ENCODE peak calls at places on chromosomes 1 and 21, in five cellular contexts. J, E, U, Y and B are unnamed samples.

GRCh38 chr1:54407201-54407956 is 1.2 kb upstream of the SSBP3 start:
- DNase-seq in Y (peak; percentile 83), U (peak; percentile 63), J (peak; percentile 73), E (peak; percentile 95), B (peak; percentile 92)

GRCh38 chr21:40291560-40291959 is 424.3 kb downstream of the PCP4 start:
- DNase-seq in E (no peak), U (no peak), J (no peak), Y (no peak), B (no peak)

GRCh38 chr1:55049914-55050278 is 10.5 kb downstream of the PCSK9 start:
- DNase-seq in Y (peak; percentile 70), E (no peak), J (peak; percentile 90), U (no peak), B (no peak)

GRCh38 chr1:185695299-185695698 is 38.9 kb upstream of the HMCN1 start:
- DNase-seq in J (no peak), U (no peak), Y (no peak), E (no peak), B (no peak)

GRCh38 chr1:70528591-70529333 is 117.7 kb downstream of the CTH start:
- DNase-seq in J (no peak), U (peak; percentile 7), Y (no peak), E (peak; percentile 79), B (peak; percentile 9)

GRCh38 chr1:55506686-55507577 is 291.8 kb upstream of the USP24 start:
- DNase-seq in J (no peak), E (peak; percentile 6), Y (no peak), U (peak; percentile 16), B (peak; percentile 49)

GRCh38 chr1:234528073-234528865 is 49.3 kb upstream of the TARBP1 start:
- DNase-seq in E (no peak), U (no peak), J (no peak), Y (peak; percentile 62), B (no peak)

GRCh38 chr21:31351973-31352372 is 7.9 kb upstream of the TIAM1 start:
- DNase-seq in E (no peak), U (no peak), Y (no peak), J (no peak), B (no peak)

GRCh38 chr1:160208179-160209040 is 3.2 kb downstream of the PEA15 start:
- DNase-seq in U (no peak), Y (no peak), E (no peak), J (no peak), B (no peak)

GRCh38 chr1:157948547-157949152 is 44.8 kb upstream of the KIRREL1 start:
- DNase-seq in U (no peak), Y (peak; percentile 31), E (no peak), J (no peak), B (no peak)

GRCh38 chr1:240801445-240801844 is 189.5 kb upstream of the GREM2 start:
- DNase-seq in E (no peak), U (no peak), Y (no peak), J (no peak), B (no peak)

GRCh38 chr1:12159826-12160225 is 7.0 kb upstream of the TNFRSF1B start:
- DNase-seq in Y (peak; percentile 10), J (no peak), U (peak; percentile 68), E (no peak), B (no peak)

GRCh38 chr1:226778657-226779058 is 39.6 kb upstream of the ITPKB start:
- DNase-seq in U (peak; percentile 46), E (peak; percentile 84), J (peak; percentile 11), Y (peak; percentile 32), B (peak; percentile 86)

GRCh38 chr1:161159087-161159914 is at the start of gene USP21:
- DNase-seq in E (peak; percentile 89), U (peak; percentile 88), J (peak; percentile 92), Y (peak; percentile 96), B (peak; percentile 94)

GRCh38 chr1:24294228-24294672 is 24.9 kb upstream of the GRHL3 start:
- DNase-seq in E (no peak), Y (no peak), J (no peak), U (peak; percentile 64), B (peak; percentile 56)

GRCh38 chr1:226646026-226646869 is 92.8 kb downstream of the ITPKB start:
- DNase-seq in Y (peak; percentile 26), U (peak; percentile 48), E (no peak), J (no peak), B (peak; percentile 70)

GRCh38 chr1:43554444-43554992 is 23.8 kb downstream of the PTPRF start:
- DNase-seq in U (no peak), E (peak; percentile 26), Y (no peak), J (no peak), B (no peak)

GRCh38 chr21:25942145-25942544 is 207.4 kb downstream of the GABPA start:
- DNase-seq in E (no peak), U (no peak), J (no peak), Y (no peak), B (no peak)

GRCh38 chr1:228210684-228211083 is 2.8 kb downstream of the OBSCN start:
- DNase-seq in J (no peak), Y (no peak), U (no peak), E (no peak), B (no peak)

GRCh38 chr1:178692564-178693327 is 32.3 kb upstream of the RALGPS2 start:
- DNase-seq in E (no peak), Y (no peak), U (no peak), J (no peak), B (no peak)

GRCh38 chr21:35360870-35361570 is 311.9 kb upstream of the RUNX1 start:
- DNase-seq in J (no peak), U (peak; percentile 10), E (no peak), Y (no peak), B (no peak)

GRCh38 chr1:200708769-200709168 is 29.9 kb upstream of the CAMSAP2 start:
- DNase-seq in Y (no peak), J (no peak), U (no peak), E (no peak), B (no peak)

GRCh38 chr1:151085953-151086559 is 15.5 kb downstream of the GABPB2 start:
- DNase-seq in U (no peak), E (no peak), J (no peak), Y (no peak), B (no peak)

GRCh38 chr1:51331206-51332100 is 1.1 kb upstream of the TTC39A start:
- DNase-seq in E (peak; percentile 19), J (no peak), U (peak; percentile 64), Y (no peak), B (peak; percentile 63)

GRCh38 chr1:227545361-227545760 is 18.0 kb upstream of the ZNF678 start:
- DNase-seq in E (no peak), Y (no peak), U (no peak), J (no peak), B (no peak)

GRCh38 chr1:200323856-200324400 is 85.9 kb downstream of the ZNF281 start:
- DNase-seq in Y (no peak), U (no peak), J (no peak), E (no peak), B (no peak)

GRCh38 chr1:109963864-109964263 is 20.7 kb upstream of the AHCYL1 start:
- DNase-seq in Y (no peak), U (no peak), J (no peak), E (no peak), B (no peak)

GRCh38 chr1:21937372-21938121 is 437 bp upstream of the HSPG2 start:
- DNase-seq in U (peak; percentile 74), E (peak; percentile 67), J (peak; percentile 86), Y (peak; percentile 93), B (peak; percentile 84)

GRCh38 chr1:21938791-21939538 is 1.9 kb upstream of the HSPG2 start:
- DNase-seq in J (no peak), U (no peak), Y (no peak), E (no peak), B (no peak)

GRCh38 chr1:21940492-21940891 is 3.4 kb upstream of the HSPG2 start:
- DNase-seq in J (no peak), E (no peak), Y (no peak), U (no peak), B (no peak)

GRCh38 chr1:21941370-21941769 is 4.3 kb upstream of the HSPG2 start:
- DNase-seq in U (no peak), J (no peak), E (no peak), Y (no peak), B (no peak)

DNA sequence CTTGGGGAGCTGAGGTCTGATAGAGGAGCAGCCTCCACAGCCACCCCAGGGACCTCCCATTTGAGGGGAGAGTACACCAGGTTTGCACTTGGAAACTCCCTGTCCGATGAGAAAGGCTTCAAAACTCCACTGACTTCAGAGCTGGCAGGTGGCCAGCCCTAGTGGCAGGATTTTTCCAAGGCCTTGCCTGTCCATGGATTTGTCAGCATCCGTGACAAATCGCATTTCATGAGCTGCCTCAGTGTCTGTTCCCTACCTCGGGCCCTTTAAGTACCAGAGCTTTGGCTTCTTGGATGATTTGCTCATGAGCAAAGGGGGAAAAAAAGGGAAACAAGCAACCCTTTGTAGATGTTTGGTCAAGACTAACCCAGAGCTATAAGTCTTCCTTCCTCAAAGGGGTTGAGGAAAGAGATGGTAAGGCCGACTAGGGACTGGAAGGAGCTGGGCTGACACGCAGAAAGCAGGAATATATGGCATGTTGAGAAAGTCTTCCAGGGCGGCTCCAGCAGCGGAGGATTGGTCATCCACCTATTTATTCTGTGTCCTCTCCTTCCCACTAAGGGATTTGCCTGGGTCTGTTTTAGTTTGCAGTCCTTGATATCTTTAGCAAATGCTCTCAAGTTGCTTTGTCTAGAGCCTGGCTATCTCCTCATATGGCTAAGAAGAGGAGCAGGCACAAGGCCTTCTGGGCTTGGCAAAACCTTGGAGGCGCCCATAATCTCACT is 2.7 kb upstream of the HSPG2 start:
- DNase-seq in E (peak; percentile 34), U (peak; percentile 74), J (peak; percentile 81), Y (peak; percentile 93), B (peak; percentile 96)
- H3K4me1 ChIP-seq in E (peaks cover 26% of the 10 kb centered on the region), U (peaks cover 30% of the 10 kb centered on the region), J (peaks cover 10% of the 10 kb centered on the region), Y (peaks cover 81% of the 10 kb centered on the region), B (peaks cover 90% of the 10 kb centered on the region)

GRCh38 chr1:184605941-184606340 is 148.7 kb downstream of the EDEM3 start:
- DNase-seq in Y (no peak), E (no peak), J (no peak), U (no peak), B (no peak)
- H3K4me1 ChIP-seq in Y (peaks cover 17% of the 10 kb centered on the region), E (no peaks in the 10 kb centered on the region), J (no peaks in the 10 kb centered on the region), U (no peaks in the 10 kb centered on the region), B (no peaks in the 10 kb centered on the region)

DNA sequence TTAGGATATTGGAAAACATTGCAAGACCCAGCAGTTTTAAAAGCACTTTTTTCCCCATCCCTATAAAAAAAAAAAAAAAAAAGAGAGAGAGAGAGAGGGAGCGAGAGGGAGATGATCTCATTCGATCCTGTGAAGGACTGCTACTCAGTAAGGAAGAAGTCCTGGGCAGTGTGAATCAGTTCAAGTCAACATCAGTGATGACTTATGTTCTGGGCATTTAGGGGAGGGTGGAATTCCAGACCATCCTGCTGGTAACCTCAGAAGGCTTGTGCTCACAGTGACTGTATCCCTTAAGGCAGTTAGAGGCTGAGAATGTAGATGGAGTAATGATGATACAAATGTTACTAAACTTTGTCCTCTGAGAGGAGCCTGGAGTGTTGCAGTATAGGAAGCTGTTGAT is 151.4 kb downstream of the TGFB2 start:
- DNase-seq in U (peak; percentile 82), J (no peak), E (no peak), Y (no peak), B (peak; percentile 96)
- H3K4me1 ChIP-seq in U (peaks cover 60% of the 10 kb centered on the region), J (peaks cover 1% of the 10 kb centered on the region), E (no peaks in the 10 kb centered on the region), Y (peaks cover 17% of the 10 kb centered on the region), B (peaks cover 60% of the 10 kb centered on the region)

DNA sequence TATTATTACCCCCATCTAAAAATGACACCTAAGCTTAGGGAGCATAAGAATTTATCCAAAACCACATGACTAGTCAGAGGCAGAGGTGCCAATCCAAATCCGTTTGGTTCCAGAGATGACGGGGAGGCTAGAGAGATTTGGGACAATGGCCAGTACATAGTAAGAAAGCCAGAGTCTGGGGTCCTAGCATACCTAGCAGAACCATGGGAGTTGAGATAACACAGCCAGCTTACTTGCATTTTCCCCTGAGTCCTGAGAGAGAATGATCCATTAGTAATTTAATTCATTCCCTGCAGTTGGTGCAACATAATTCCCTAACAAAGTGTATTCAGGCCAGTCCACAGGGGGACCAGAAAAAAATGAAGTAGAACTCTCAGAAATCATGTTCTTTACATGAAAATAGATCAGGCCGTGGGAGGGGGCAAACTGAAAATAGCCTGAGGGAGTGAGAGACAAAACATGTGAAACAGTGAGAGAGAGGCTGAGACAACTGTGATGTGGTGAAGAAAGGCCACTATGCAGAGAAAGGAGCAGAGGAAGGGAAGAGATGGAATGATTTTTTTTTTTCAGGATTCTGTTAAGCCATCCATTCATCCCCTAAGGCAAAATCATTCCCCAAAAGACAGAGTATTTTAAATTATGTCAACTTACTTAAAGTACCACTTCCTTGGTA is 243.4 kb downstream of the BRINP2 start:
- DNase-seq in Y (no peak), J (no peak), E (no peak), U (no peak), B (no peak)
- H3K4me1 ChIP-seq in Y (no peaks in the 10 kb centered on the region), J (no peaks in the 10 kb centered on the region), E (no peaks in the 10 kb centered on the region), U (no peaks in the 10 kb centered on the region), B (no peaks in the 10 kb centered on the region)